ENCODE peak calls at places on chromosomes 3 and 15, in six cellular contexts. P, S, X, B, D and H are unnamed samples.

GRCh38 chr3:13498354-13499060 is 18.4 kb downstream of the HDAC11 start:
- DNase-seq in P (no peak), S (no peak), B (no peak), D (no peak), X (no peak), H (no peak)

GRCh38 chr15:68400066-68400456 is 31.9 kb downstream of the ITGA11 start:
- DNase-seq in D (no peak), S (no peak), X (no peak), B (no peak), P (no peak), H (no peak)

GRCh38 chr3:186308549-186308948 is 53.5 kb downstream of the DGKG start:
- DNase-seq in B (no peak), S (no peak), X (no peak), D (no peak), P (no peak), H (no peak)

GRCh38 chr3:85342915-85343314 is 384.1 kb downstream of the CADM2 start:
- DNase-seq in P (no peak), D (no peak), X (no peak), S (no peak), B (peak), H (no peak)

GRCh38 chr15:74605810-74606179 is 9.8 kb upstream of the CLK3 start:
- DNase-seq in X (no peak), B (no peak), S (no peak), D (no peak), P (no peak), H (no peak)

GRCh38 chr3:25235033-25235432 is 193.0 kb upstream of the RARB start:
- DNase-seq in B (no peak), D (no peak), X (no peak), P (no peak), S (no peak), H (no peak)

GRCh38 chr3:15858547-15859506 is 61.0 kb upstream of the ANKRD28 start:
- DNase-seq in X (peak), S (no peak), P (peak), D (peak), B (peak), H (peak)

GRCh38 chr15:63476229-63476632 is 28.2 kb upstream of the USP3 start:
- DNase-seq in D (no peak), S (no peak), B (no peak), P (peak), X (peak), H (no peak)

GRCh38 chr3:11845661-11846060 is 1.0 kb downstream of the TAMM41 start:
- DNase-seq in B (peak), D (no peak), X (no peak), S (no peak), P (no peak), H (no peak)

GRCh38 chr15:78312956-78313355 is 13.5 kb upstream of the SKIC8 start:
- DNase-seq in B (no peak), D (no peak), S (peak), P (no peak), X (no peak), H (no peak)

GRCh38 chr3:62625278-62625677 is 249.9 kb downstream of the CADPS start:
- DNase-seq in S (no peak), X (no peak), P (no peak), D (no peak), B (no peak), H (no peak)

GRCh38 chr15:48385431-48385830 is 54.2 kb downstream of the DUT start:
- DNase-seq in D (no peak), S (no peak), P (no peak), X (peak), B (no peak), H (no peak)

GRCh38 chr15:95910643-95911212 is 419.8 kb upstream of the NR2F2 start:
- DNase-seq in X (no peak), D (no peak), P (peak), B (no peak), S (no peak), H (peak)

GRCh38 chr3:153980252-153980590 is 141.0 kb upstream of the ARHGEF26 start:
- DNase-seq in B (no peak), D (no peak), X (no peak), P (peak), S (no peak), H (no peak)

GRCh38 chr3:192514081-192514753 is 213.1 kb downstream of the FGF12 start:
- DNase-seq in B (no peak), D (no peak), S (no peak), X (peak), P (peak), H (peak)

GRCh38 chr15:80274554-80274953 is 22.5 kb upstream of the CTXND1 start:
- DNase-seq in X (no peak), P (no peak), D (no peak), B (no peak), S (no peak), H (no peak)

GRCh38 chr3:15819043-15819442 is 21.3 kb upstream of the ANKRD28 start:
- DNase-seq in B (no peak), X (no peak), P (no peak), D (no peak), S (no peak), H (no peak)

GRCh38 chr3:179882322-179882721 is 154.4 kb downstream of the PEX5L start:
- DNase-seq in B (no peak), X (no peak), D (no peak), P (peak), S (no peak), H (peak)

GRCh38 chr3:115325539-115325938 is 178.5 kb upstream of the ZBTB20 start:
- DNase-seq in B (peak), P (peak), D (peak), S (no peak), X (peak), H (peak)

GRCh38 chr3:58577269-58577821 is at the start of gene FAM107A:
- DNase-seq in D (peak), B (no peak), X (peak), P (peak), S (peak), H (no peak)

GRCh38 chr3:139260041-139260486 is 83.8 kb upstream of the MRPS22 start:
- DNase-seq in B (no peak), D (no peak), P (no peak), X (no peak), S (no peak), H (no peak)

GRCh38 chr15:68232937-68233336 is 3.4 kb upstream of the CLN6 start:
- DNase-seq in D (no peak), P (no peak), B (peak), S (no peak), X (no peak), H (no peak)

GRCh38 chr3:47799733-47800132 is 3.2 kb upstream of the DHX30 start:
- DNase-seq in B (peak), S (no peak), X (no peak), P (peak), D (no peak), H (no peak)

GRCh38 chr3:9398715-9399708 is 1.6 kb downstream of the SETD5 start:
- DNase-seq in S (no peak), B (peak), P (peak), D (no peak), X (no peak), H (no peak)

GRCh38 chr3:163261056-163261455 is 1764.4 kb downstream of the OTOL1 start:
- DNase-seq in P (no peak), S (no peak), D (no peak), B (no peak), X (no peak), H (no peak)

GRCh38 chr3:61008168-61008737 is 243.0 kb downstream of the FHIT start:
- DNase-seq in P (no peak), S (no peak), D (no peak), X (no peak), B (no peak), H (no peak)

GRCh38 chr3:29683306-29683993 is 402.6 kb downstream of the RBMS3 start:
- DNase-seq in D (no peak), B (no peak), S (no peak), X (peak), P (peak), H (no peak)

GRCh38 chr3:189372205-189372764 is 200.5 kb downstream of the TPRG1 start:
- DNase-seq in S (no peak), B (no peak), P (no peak), X (no peak), D (no peak), H (no peak)

GRCh38 chr15:23857028-23857641 is 170.0 kb upstream of the NDN start:
- DNase-seq in S (peak), D (no peak), X (no peak), B (peak), P (peak), H (peak)

GRCh38 chr3:107199962-107200465 is 177.2 kb upstream of the CCDC54 start:
- DNase-seq in B (no peak), P (no peak), X (no peak), D (no peak), S (no peak), H (no peak)

GRCh38 chr3:108296239-108296638 is at the start of gene HHLA2:
- DNase-seq in P (no peak), B (no peak), S (no peak), X (no peak), D (no peak), H (no peak)

GRCh38 chr3:196378442-196378841 is 40.3 kb upstream of the TM4SF19 start:
- DNase-seq in P (no peak), X (no peak), B (no peak), D (no peak), S (no peak), H (no peak)

GRCh38 chr3:147930417-147930816 is 521.3 kb downstream of the ZIC1 start:
- DNase-seq in D (no peak), B (no peak), X (peak), P (no peak), S (no peak), H (no peak)

GRCh38 chr3:193174137-193174536 is 66.9 kb upstream of the PLAAT1 start:
- DNase-seq in D (no peak), B (no peak), X (no peak), P (no peak), S (no peak), H (no peak)

GRCh38 chr3:124064050-124064449 is 72.1 kb upstream of the ROPN1 start:
- DNase-seq in S (no peak), B (no peak), D (no peak), X (no peak), P (no peak), H (no peak)

GRCh38 chr3:37272743-37273142 is 98.4 kb upstream of the LRRFIP2 start:
- DNase-seq in P (no peak), S (no peak), B (no peak), X (peak), D (no peak), H (no peak)

GRCh38 chr3:179149239-179149887 is 1.2 kb downstream of the PIK3CA start:
- DNase-seq in S (no peak), P (peak), B (peak), X (peak), D (no peak), H (no peak)